ENCODE peak calls at places on chromosomes 5 and 9, in four cellular contexts. One of them, this sample, is unnamed.

GRCh38 chr9:131302244-131303075 is 12.9 kb downstream of the PLPP7 start:
- DNase-seq in lower leg skin: no peak
- DNase-seq in lower lobe of right lung: no peak
- DNase-seq in ecto neural progenitor cell: no peak
- DNase-seq in this sample: no peak

GRCh38 chr5:31271567-31271966 is 78.1 kb downstream of the CDH6 start:
- DNase-seq in ecto neural progenitor cell: no peak
- DNase-seq in lower leg skin: no peak
- DNase-seq in lower lobe of right lung: no peak
- DNase-seq in this sample: no peak

GRCh38 chr5:42992035-42992570 is 48.0 kb downstream of the ANXA2R start:
- DNase-seq in lower leg skin: peak
- DNase-seq in ecto neural progenitor cell: peak
- DNase-seq in lower lobe of right lung: peak
- DNase-seq in this sample: peak

GRCh38 chr5:42301349-42301748 is 121.9 kb upstream of the GHR start:
- DNase-seq in ecto neural progenitor cell: no peak
- DNase-seq in lower lobe of right lung: no peak
- DNase-seq in lower leg skin: no peak
- DNase-seq in this sample: no peak

GRCh38 chr5:163649522-163649921 is 144.1 kb downstream of the MAT2B start:
- DNase-seq in ecto neural progenitor cell: no peak
- DNase-seq in lower lobe of right lung: no peak
- DNase-seq in lower leg skin: no peak
- DNase-seq in this sample: no peak

GRCh38 chr5:73938280-73938937 is 312.4 kb downstream of the ARHGEF28 start:
- DNase-seq in lower leg skin: no peak
- DNase-seq in lower lobe of right lung: no peak
- DNase-seq in ecto neural progenitor cell: no peak
- DNase-seq in this sample: no peak

GRCh38 chr5:175383350-175383749 is 60.6 kb downstream of the DRD1 start:
- DNase-seq in ecto neural progenitor cell: no peak
- DNase-seq in lower lobe of right lung: no peak
- DNase-seq in lower leg skin: no peak
- DNase-seq in this sample: no peak

GRCh38 chr5:37971483-37972024 is 131.7 kb upstream of the GDNF start:
- DNase-seq in ecto neural progenitor cell: no peak
- DNase-seq in lower lobe of right lung: no peak
- DNase-seq in lower leg skin: no peak
- DNase-seq in this sample: no peak

GRCh38 chr5:37615184-37615583 is 224.7 kb downstream of the GDNF start:
- DNase-seq in lower leg skin: no peak
- DNase-seq in lower lobe of right lung: no peak
- DNase-seq in ecto neural progenitor cell: no peak
- DNase-seq in this sample: no peak

GRCh38 chr9:112581469-112582176 is 95.0 kb downstream of the KIAA1958 start:
- DNase-seq in ecto neural progenitor cell: no peak
- DNase-seq in lower lobe of right lung: no peak
- DNase-seq in lower leg skin: no peak
- DNase-seq in this sample: no peak

GRCh38 chr5:15695171-15695676 is 195.2 kb downstream of the FBXL7 start:
- DNase-seq in ecto neural progenitor cell: no peak
- DNase-seq in lower lobe of right lung: no peak
- DNase-seq in lower leg skin: no peak
- DNase-seq in this sample: no peak

GRCh38 chr9:123753669-123754307 is 176.1 kb downstream of the DENND1A start:
- DNase-seq in lower leg skin: no peak
- DNase-seq in ecto neural progenitor cell: no peak
- DNase-seq in lower lobe of right lung: no peak
- DNase-seq in this sample: no peak

GRCh38 chr5:133683646-133684290 is 71.4 kb upstream of the FSTL4 start:
- DNase-seq in lower leg skin: peak
- DNase-seq in lower lobe of right lung: no peak
- DNase-seq in ecto neural progenitor cell: no peak
- DNase-seq in this sample: no peak

GRCh38 chr9:107008447-107008846 is 145.5 kb downstream of the ZNF462 start:
- DNase-seq in ecto neural progenitor cell: no peak
- DNase-seq in lower leg skin: no peak
- DNase-seq in lower lobe of right lung: no peak
- DNase-seq in this sample: no peak

GRCh38 chr5:179599566-179599965 is 23.9 kb downstream of the HNRNPH1 start:
- DNase-seq in lower lobe of right lung: no peak
- DNase-seq in ecto neural progenitor cell: no peak
- DNase-seq in lower leg skin: no peak
- DNase-seq in this sample: no peak

GRCh38 chr9:34581318-34581717 is 8.2 kb downstream of the CNTFR start:
- DNase-seq in lower leg skin: no peak
- DNase-seq in ecto neural progenitor cell: no peak
- DNase-seq in lower lobe of right lung: no peak
- DNase-seq in this sample: no peak

GRCh38 chr5:139458580-139459407 is 3.7 kb downstream of the ECSCR start:
- DNase-seq in lower leg skin: no peak
- DNase-seq in lower lobe of right lung: no peak
- DNase-seq in ecto neural progenitor cell: no peak
- DNase-seq in this sample: no peak

GRCh38 chr5:32126691-32127090 is 47.4 kb downstream of the GOLPH3 start:
- DNase-seq in ecto neural progenitor cell: no peak
- DNase-seq in lower leg skin: no peak
- DNase-seq in lower lobe of right lung: no peak
- DNase-seq in this sample: no peak

GRCh38 chr5:54807421-54807820 is 178.0 kb downstream of the ESM1 start:
- DNase-seq in ecto neural progenitor cell: no peak
- DNase-seq in lower lobe of right lung: no peak
- DNase-seq in lower leg skin: no peak
- DNase-seq in this sample: no peak

GRCh38 chr5:36073595-36074216 is 7.0 kb upstream of the UGT3A2 start:
- DNase-seq in ecto neural progenitor cell: no peak
- DNase-seq in lower lobe of right lung: no peak
- DNase-seq in lower leg skin: no peak
- DNase-seq in this sample: no peak

GRCh38 chr5:61969347-61969746 is 336.7 kb upstream of the KIF2A start:
- DNase-seq in lower lobe of right lung: no peak
- DNase-seq in lower leg skin: no peak
- DNase-seq in ecto neural progenitor cell: no peak
- DNase-seq in this sample: no peak

GRCh38 chr5:177220576-177220975 is 82.9 kb downstream of the RAB24 start:
- DNase-seq in lower lobe of right lung: no peak
- DNase-seq in ecto neural progenitor cell: no peak
- DNase-seq in lower leg skin: peak
- DNase-seq in this sample: no peak

GRCh38 chr5:6792911-6793451 is 79.7 kb downstream of the TENT4A start:
- DNase-seq in lower leg skin: no peak
- DNase-seq in lower lobe of right lung: no peak
- DNase-seq in ecto neural progenitor cell: no peak
- DNase-seq in this sample: no peak

GRCh38 chr9:4297795-4298254 is 2.0 kb downstream of the GLIS3 start:
- DNase-seq in ecto neural progenitor cell: peak
- DNase-seq in lower lobe of right lung: peak
- DNase-seq in lower leg skin: peak
- DNase-seq in this sample: peak

GRCh38 chr9:115035872-115036612 is 81.9 kb downstream of the TNC start:
- DNase-seq in lower leg skin: no peak
- DNase-seq in lower lobe of right lung: no peak
- DNase-seq in ecto neural progenitor cell: no peak
- DNase-seq in this sample: no peak

GRCh38 chr9:22469928-22470544 is 23.4 kb downstream of the DMRTA1 start:
- DNase-seq in lower leg skin: no peak
- DNase-seq in lower lobe of right lung: no peak
- DNase-seq in ecto neural progenitor cell: no peak
- DNase-seq in this sample: no peak

GRCh38 chr9:127950513-127951210 is 13.0 kb upstream of the DPM2 start:
- DNase-seq in lower leg skin: peak
- DNase-seq in lower lobe of right lung: no peak
- DNase-seq in ecto neural progenitor cell: no peak
- DNase-seq in this sample: no peak

GRCh38 chr5:134592141-134592746 is 40.4 kb downstream of the SAR1B start:
- DNase-seq in lower leg skin: peak
- DNase-seq in lower lobe of right lung: no peak
- DNase-seq in ecto neural progenitor cell: no peak
- DNase-seq in this sample: no peak

GRCh38 chr5:77987331-77987730 is 211.2 kb upstream of the TBCA start:
- DNase-seq in lower leg skin: no peak
- DNase-seq in lower lobe of right lung: no peak
- DNase-seq in ecto neural progenitor cell: no peak
- DNase-seq in this sample: no peak

GRCh38 chr5:81202652-81203051 is 30.5 kb upstream of the CKMT2 start:
- DNase-seq in lower leg skin: no peak
- DNase-seq in lower lobe of right lung: no peak
- DNase-seq in ecto neural progenitor cell: no peak
- DNase-seq in this sample: no peak

GRCh38 chr9:135154050-135154570 is 66.6 kb downstream of the OLFM1 start:
- DNase-seq in lower leg skin: no peak
- DNase-seq in lower lobe of right lung: no peak
- DNase-seq in ecto neural progenitor cell: no peak
- DNase-seq in this sample: no peak

GRCh38 chr5:111022301-111022700 is 49.2 kb upstream of the TSLP start:
- DNase-seq in ecto neural progenitor cell: no peak
- DNase-seq in lower lobe of right lung: no peak
- DNase-seq in lower leg skin: no peak
- DNase-seq in this sample: no peak

GRCh38 chr9:112921549-112921948 is 30.9 kb upstream of the SLC46A2 start:
- DNase-seq in lower leg skin: no peak
- DNase-seq in lower lobe of right lung: no peak
- DNase-seq in ecto neural progenitor cell: no peak
- DNase-seq in this sample: no peak

This sample was measured in right atrium auricular region.